ENCODE peak calls at places on chromosomes 7 and 10, in ten cellular contexts. Y, U, D, P, J, K, L, H, B and M are unnamed samples.

GRCh38 chr10:52864459-52865106 is 92.0 kb upstream of the MBL2 start:
- DNase-seq in Y (peak), U (no peak), D (no peak), P (no peak), J (no peak), K (no peak), L (no peak), H (peak), B (no peak), M (no peak)

GRCh38 chr7:99642099-99642498 is 25.4 kb downstream of the ZSCAN25 start:
- DNase-seq in Y (peak), U (no peak), D (no peak), P (no peak), J (no peak), K (no peak), L (no peak), H (no peak), B (no peak), M (no peak)

GRCh38 chr7:75879771-75880184 is 944 bp downstream of the RHBDD2 start:
- DNase-seq in Y (peak), U (no peak), D (no peak), P (peak), J (peak), K (no peak), L (no peak), H (no peak), B (peak), M (no peak)

GRCh38 chr10:113958631-113959382 is 84.9 kb upstream of the ADRB1 start:
- DNase-seq in Y (peak), U (no peak), D (peak), P (no peak), J (peak), K (no peak), L (no peak), H (peak), B (no peak), M (no peak)

GRCh38 chr7:50069613-50070012 is 23.4 kb downstream of the ZPBP start:
- DNase-seq in Y (no peak), U (no peak), D (peak), P (no peak), J (no peak), K (no peak), L (no peak), H (no peak), B (no peak), M (no peak)

GRCh38 chr10:69327463-69328345 is 49.4 kb downstream of the HK1 start:
- DNase-seq in Y (peak), U (peak), D (no peak), P (peak), J (peak), K (no peak), L (peak), H (no peak), B (no peak), M (no peak)

GRCh38 chr7:94295805-94296204 is 98.9 kb upstream of the COL1A2 start:
- DNase-seq in Y (peak), U (no peak), D (no peak), P (no peak), J (peak), K (peak), L (peak), H (peak), B (no peak), M (no peak)

GRCh38 chr7:102260856-102261255 is 25.8 kb upstream of the SH2B2 start:
- DNase-seq in Y (peak), U (peak), D (no peak), P (no peak), J (no peak), K (no peak), L (peak), H (peak), B (no peak), M (no peak)

GRCh38 chr10:50990568-50991495 is 83.5 kb upstream of the PRKG1 start:
- DNase-seq in Y (peak), U (no peak), D (peak), P (no peak), J (peak), K (no peak), L (no peak), H (peak), B (no peak), M (peak)

GRCh38 chr7:157670490-157671357 is 333.9 kb downstream of the DNAJB6 start:
- DNase-seq in Y (no peak), U (no peak), D (no peak), P (no peak), J (peak), K (no peak), L (no peak), H (no peak), B (no peak), M (no peak)